ENCODE peak calls at places on chromosome 14, in five cellular contexts. One of them, this sample, is unnamed.

GRCh38 chr14:102500190-102500661 is 9.3 kb downstream of the ANKRD9 start:
- DNase-seq in left ventricle myocardium inferior: peak; percentile 77
- DNase-seq in cardiac muscle cell: peak; percentile 96
- DNase-seq in left lung: peak; percentile 83
- DNase-seq in brain microvascular endothelial cell: peak; percentile 83
- DNase-seq in this sample: no peak

GRCh38 chr14:75158843-75159614 is 17.4 kb downstream of the TMED10 start:
- DNase-seq in left ventricle myocardium inferior: no peak
- DNase-seq in brain microvascular endothelial cell: no peak
- DNase-seq in left lung: no peak
- DNase-seq in cardiac muscle cell: no peak
- DNase-seq in this sample: no peak

GRCh38 chr14:52220924-52221802 is 46.3 kb upstream of the PTGDR start:
- DNase-seq in brain microvascular endothelial cell: no peak
- DNase-seq in left lung: no peak
- DNase-seq in left ventricle myocardium inferior: no peak
- DNase-seq in cardiac muscle cell: no peak
- DNase-seq in this sample: no peak

GRCh38 chr14:35341454-35342159 is 49.4 kb downstream of the PSMA6 start:
- DNase-seq in cardiac muscle cell: peak; percentile 97
- DNase-seq in left ventricle myocardium inferior: peak; percentile 95
- DNase-seq in left lung: peak; percentile 96
- DNase-seq in brain microvascular endothelial cell: no peak
- DNase-seq in this sample: peak; percentile 92

GRCh38 chr14:80996049-80996901 is 40.9 kb downstream of the TSHR start:
- DNase-seq in cardiac muscle cell: peak; percentile 90
- DNase-seq in brain microvascular endothelial cell: peak; percentile 72
- DNase-seq in left ventricle myocardium inferior: no peak
- DNase-seq in left lung: no peak
- DNase-seq in this sample: no peak

GRCh38 chr14:75295061-75295461 is 16.4 kb downstream of the FOS start:
- DNase-seq in left lung: peak; percentile 84
- DNase-seq in cardiac muscle cell: peak; percentile 90
- DNase-seq in left ventricle myocardium inferior: peak; percentile 57
- DNase-seq in brain microvascular endothelial cell: peak; percentile 78
- DNase-seq in this sample: no peak

GRCh38 chr14:68528031-68528687 is 264.7 kb downstream of the ZFP36L1 start:
- DNase-seq in left ventricle myocardium inferior: no peak
- DNase-seq in cardiac muscle cell: no peak
- DNase-seq in brain microvascular endothelial cell: no peak
- DNase-seq in left lung: no peak
- DNase-seq in this sample: no peak

GRCh38 chr14:100402631-100403030 is 79.5 kb downstream of the SLC25A47 start:
- DNase-seq in brain microvascular endothelial cell: no peak
- DNase-seq in left lung: no peak
- DNase-seq in cardiac muscle cell: no peak
- DNase-seq in left ventricle myocardium inferior: no peak
- DNase-seq in this sample: no peak

GRCh38 chr14:35215110-35215872 is 76.9 kb upstream of the PSMA6 start:
- DNase-seq in brain microvascular endothelial cell: peak; percentile 32
- DNase-seq in left ventricle myocardium inferior: no peak
- DNase-seq in left lung: no peak
- DNase-seq in cardiac muscle cell: peak; percentile 76
- DNase-seq in this sample: no peak

GRCh38 chr14:34650786-34651584 is 21.0 kb upstream of the SNX6 start:
- DNase-seq in brain microvascular endothelial cell: peak; percentile 97
- DNase-seq in left ventricle myocardium inferior: no peak
- DNase-seq in cardiac muscle cell: peak; percentile 99
- DNase-seq in left lung: no peak
- DNase-seq in this sample: no peak

GRCh38 chr14:78401866-78402265 is 231.7 kb downstream of the NRXN3 start:
- DNase-seq in brain microvascular endothelial cell: no peak
- DNase-seq in left ventricle myocardium inferior: no peak
- DNase-seq in left lung: no peak
- DNase-seq in cardiac muscle cell: peak; percentile 18
- DNase-seq in this sample: no peak

GRCh38 chr14:95526483-95527391 is 8.1 kb upstream of the GLRX5 start:
- DNase-seq in left ventricle myocardium inferior: no peak
- DNase-seq in brain microvascular endothelial cell: no peak
- DNase-seq in left lung: no peak
- DNase-seq in cardiac muscle cell: peak; percentile 67
- DNase-seq in this sample: no peak

GRCh38 chr14:85934886-85935254 is 404.9 kb downstream of the FLRT2 start:
- DNase-seq in brain microvascular endothelial cell: no peak
- DNase-seq in left ventricle myocardium inferior: no peak
- DNase-seq in left lung: no peak
- DNase-seq in cardiac muscle cell: peak; percentile 0
- DNase-seq in this sample: no peak

GRCh38 chr14:75042040-75042439 is 9.2 kb downstream of the MLH3 start:
- DNase-seq in brain microvascular endothelial cell: no peak
- DNase-seq in left lung: no peak
- DNase-seq in cardiac muscle cell: no peak
- DNase-seq in left ventricle myocardium inferior: no peak
- DNase-seq in this sample: no peak

GRCh38 chr14:74401504-74402241 is 24.3 kb downstream of the SYNDIG1L start:
- DNase-seq in left ventricle myocardium inferior: peak; percentile 29
- DNase-seq in left lung: peak; percentile 50
- DNase-seq in brain microvascular endothelial cell: no peak
- DNase-seq in cardiac muscle cell: no peak
- DNase-seq in this sample: no peak

GRCh38 chr14:23103581-23103980 is 1.2 kb downstream of the CIROP start:
- DNase-seq in left ventricle myocardium inferior: no peak
- DNase-seq in left lung: no peak
- DNase-seq in brain microvascular endothelial cell: no peak
- DNase-seq in cardiac muscle cell: no peak
- DNase-seq in this sample: no peak

GRCh38 chr14:100222219-100223093 is 16.5 kb upstream of the YY1 start:
- DNase-seq in cardiac muscle cell: no peak
- DNase-seq in left ventricle myocardium inferior: no peak
- DNase-seq in brain microvascular endothelial cell: no peak
- DNase-seq in left lung: peak; percentile 36
- DNase-seq in this sample: no peak

GRCh38 chr14:21506557-21506956 is 4.6 kb downstream of the METTL3 start:
- DNase-seq in left ventricle myocardium inferior: no peak
- DNase-seq in left lung: no peak
- DNase-seq in brain microvascular endothelial cell: no peak
- DNase-seq in cardiac muscle cell: no peak
- DNase-seq in this sample: no peak

GRCh38 chr14:80447396-80447795 is 236.1 kb upstream of the DIO2 start:
- DNase-seq in cardiac muscle cell: peak; percentile 7
- DNase-seq in brain microvascular endothelial cell: no peak
- DNase-seq in left lung: no peak
- DNase-seq in left ventricle myocardium inferior: no peak
- DNase-seq in this sample: no peak

GRCh38 chr14:51822499-51822898 is 37.9 kb upstream of the GNG2 start:
- DNase-seq in left lung: no peak
- DNase-seq in left ventricle myocardium inferior: no peak
- DNase-seq in cardiac muscle cell: no peak
- DNase-seq in brain microvascular endothelial cell: no peak
- DNase-seq in this sample: no peak

GRCh38 chr14:32683679-32684078 is 255.0 kb upstream of the NPAS3 start:
- DNase-seq in brain microvascular endothelial cell: no peak
- DNase-seq in left ventricle myocardium inferior: no peak
- DNase-seq in left lung: no peak
- DNase-seq in cardiac muscle cell: no peak
- DNase-seq in this sample: no peak

GRCh38 chr14:95439881-95440280 is 76.6 kb downstream of the SYNE3 start:
- DNase-seq in cardiac muscle cell: no peak
- DNase-seq in brain microvascular endothelial cell: no peak
- DNase-seq in left lung: no peak
- DNase-seq in left ventricle myocardium inferior: no peak
- DNase-seq in this sample: no peak

DNA sequence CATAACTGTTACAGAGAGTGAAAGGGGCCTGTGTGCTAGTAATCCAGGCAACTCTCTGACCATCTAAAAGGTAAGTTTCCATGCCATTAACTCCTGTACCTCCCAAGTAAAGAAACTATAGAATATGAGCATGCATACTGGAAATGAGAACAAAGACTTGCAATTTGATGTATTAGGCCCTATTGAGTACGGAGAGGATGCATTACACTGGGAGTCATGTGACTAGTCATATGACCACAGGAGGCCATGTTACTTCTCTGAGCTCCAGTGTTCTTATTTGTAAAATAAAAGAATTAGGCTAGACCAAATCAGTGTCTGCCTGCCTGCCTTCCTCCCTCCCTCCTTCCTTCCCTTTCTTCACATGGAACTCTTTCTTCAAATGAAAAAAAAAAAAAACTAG is 440.1 kb upstream of the CCDC196 start:
- DNase-seq in left lung: no peak
- DNase-seq in left ventricle myocardium inferior: no peak
- DNase-seq in brain microvascular endothelial cell: no peak
- DNase-seq in cardiac muscle cell: peak; percentile 68
- DNase-seq in this sample: no peak
- H3K27ac ChIP-seq in left lung: no peak overlapping the region
- H3K27ac ChIP-seq in left ventricle myocardium inferior: peak overlapping the region; percentile 83
- H3K27ac ChIP-seq in brain microvascular endothelial cell: no peak overlapping the region
- H3K27ac ChIP-seq in cardiac muscle cell: no peak overlapping the region
- H3K27ac ChIP-seq in this sample: no peak overlapping the region

DNA sequence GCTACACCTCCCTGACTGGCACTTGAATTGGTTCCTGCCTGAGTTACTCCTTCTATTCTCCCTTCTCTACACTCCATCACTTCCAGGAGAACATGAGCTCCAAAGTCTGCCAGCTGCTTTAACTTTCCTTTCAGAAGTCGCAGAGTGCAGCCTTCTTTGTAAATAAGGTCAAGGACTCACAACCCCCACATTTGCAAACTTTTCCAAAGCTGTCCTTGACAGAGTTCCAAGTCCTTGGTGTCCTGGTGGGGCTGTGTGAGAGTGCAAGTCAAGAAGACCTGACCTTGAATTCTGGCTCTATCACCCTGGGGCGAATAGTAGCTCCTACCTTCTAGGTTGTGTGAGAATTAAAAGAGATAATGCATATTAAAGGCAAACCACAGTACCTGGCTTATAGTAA is 15.6 kb downstream of the CCDC198 start:
- DNase-seq in brain microvascular endothelial cell: no peak
- DNase-seq in left lung: no peak
- DNase-seq in cardiac muscle cell: no peak
- DNase-seq in left ventricle myocardium inferior: no peak
- DNase-seq in this sample: no peak
- TF ChIP-seq CTCF in brain microvascular endothelial cell: no peak
- TF ChIP-seq CTCF in left lung: no peak
- TF ChIP-seq CTCF in cardiac muscle cell: no peak
- TF ChIP-seq CTCF in left ventricle myocardium inferior: no peak
- TF ChIP-seq CTCF in this sample: no peak

DNA sequence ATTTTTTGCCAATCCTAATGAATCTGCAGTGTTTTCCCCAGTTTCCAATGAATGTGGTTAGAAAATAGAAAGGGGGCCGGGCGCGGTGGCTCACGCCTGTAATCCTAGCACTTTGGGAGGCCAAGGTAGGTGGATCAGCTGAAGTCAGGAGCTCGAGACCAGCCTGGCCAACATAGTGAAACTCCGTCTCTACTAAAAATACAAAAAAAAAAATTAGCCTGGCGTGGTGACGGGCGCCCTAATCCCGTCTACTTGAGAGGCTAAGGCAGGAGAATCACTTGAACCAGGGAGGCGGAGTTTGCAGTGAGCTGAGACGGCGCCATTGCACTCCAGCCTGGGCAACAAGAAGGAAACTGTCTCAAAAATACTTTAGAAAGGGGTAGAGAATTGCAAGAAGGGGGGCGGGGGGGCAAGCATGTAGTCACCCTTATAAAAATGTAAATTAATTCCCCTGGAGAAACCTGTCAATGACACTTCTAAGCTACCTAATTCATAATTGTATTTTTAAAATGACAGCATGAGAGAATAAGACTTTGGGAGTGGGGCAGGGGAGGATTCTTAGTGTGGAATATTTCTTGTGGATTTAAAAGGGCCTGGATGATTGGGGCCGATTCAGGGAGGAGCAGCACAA is 1.7 kb downstream of the KLHDC2 start:
- DNase-seq in left ventricle myocardium inferior: no peak
- DNase-seq in cardiac muscle cell: no peak
- DNase-seq in brain microvascular endothelial cell: no peak
- DNase-seq in left lung: peak; percentile 38
- DNase-seq in this sample: no peak
- H3K27ac ChIP-seq in left ventricle myocardium inferior: peak overlapping the region; percentile 100
- H3K27ac ChIP-seq in cardiac muscle cell: peak overlapping the region; percentile 97
- H3K27ac ChIP-seq in brain microvascular endothelial cell: peak overlapping the region; percentile 95
- H3K27ac ChIP-seq in left lung: peak overlapping the region; percentile 94
- H3K27ac ChIP-seq in this sample: no peak overlapping the region

DNA sequence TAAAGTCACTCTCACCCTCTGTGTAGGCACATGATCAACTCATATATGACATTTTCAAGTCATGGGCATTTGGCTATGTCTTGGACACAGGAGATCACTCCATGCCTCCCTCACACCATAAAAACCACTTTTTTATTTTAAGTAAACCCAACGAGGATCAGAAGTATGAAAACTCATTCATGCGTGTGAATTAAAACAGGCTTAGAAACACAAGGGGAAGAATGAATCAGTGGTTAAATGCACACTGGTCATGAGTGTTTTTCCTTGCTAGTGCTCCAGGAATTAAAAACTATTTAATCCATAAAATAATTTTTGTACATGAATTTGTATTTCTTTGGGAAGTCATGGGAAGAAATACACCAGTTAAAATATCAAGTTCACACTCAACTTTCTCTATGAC is 198.4 kb downstream of the GALC start:
- DNase-seq in left lung: no peak
- DNase-seq in left ventricle myocardium inferior: no peak
- DNase-seq in brain microvascular endothelial cell: no peak
- DNase-seq in cardiac muscle cell: no peak
- DNase-seq in this sample: no peak
- TF ChIP-seq CTCF in left lung: no peak
- TF ChIP-seq CTCF in left ventricle myocardium inferior: no peak
- TF ChIP-seq CTCF in brain microvascular endothelial cell: no peak
- TF ChIP-seq CTCF in cardiac muscle cell: no peak
- TF ChIP-seq CTCF in this sample: no peak

GRCh38 chr14:76951149-76951548 is 77.4 kb downstream of the IRF2BPL start:
- DNase-seq in cardiac muscle cell: peak; percentile 50
- DNase-seq in left lung: no peak
- DNase-seq in left ventricle myocardium inferior: no peak
- DNase-seq in brain microvascular endothelial cell: no peak
- DNase-seq in this sample: no peak
- H3K27ac ChIP-seq in cardiac muscle cell: no peak overlapping the region
- H3K27ac ChIP-seq in left lung: peak overlapping the region; percentile 66
- H3K27ac ChIP-seq in left ventricle myocardium inferior: peak overlapping the region; percentile 68
- H3K27ac ChIP-seq in brain microvascular endothelial cell: no peak overlapping the region
- H3K27ac ChIP-seq in this sample: peak overlapping the region; percentile 38